ENCODE peak calls at places on chromosomes 6 and 20, in seven cellular contexts. H is suprapubic skin; V is lower lobe of right lung; G is BJ; M is CD4-positive, alpha-beta memory T cell; I is effector memory CD4-positive, alpha-beta T cell; D is breast epithelium. T is an unnamed sample.
A peak's percentile ranks its signal among the peaks of the same experiment; 100 is the strongest.

GRCh38 chr6:7088076-7088742 is 19.6 kb upstream of the RREB1 start:
- DNase-seq in H (no peak), M (no peak), I (no peak), D (no peak), G (no peak), V (no peak), T (peak; percentile 18)

GRCh38 chr6:105318660-105319059 is 84.2 kb downstream of the PREP start:
- DNase-seq in V (no peak), G (no peak), D (no peak), M (no peak), I (no peak), H (no peak), T (no peak)

GRCh38 chr6:106546322-106547052 is 82.8 kb downstream of the RTN4IP1 start:
- DNase-seq in D (no peak), H (no peak), G (no peak), V (no peak), M (no peak), I (no peak), T (no peak)

GRCh38 chr20:12570371-12570770 is 438.4 kb upstream of the SPTLC3 start:
- DNase-seq in H (no peak), G (no peak), M (no peak), I (no peak), V (no peak), D (no peak), T (peak; percentile 3)

GRCh38 chr6:26271640-26272090 is 93.3 kb upstream of the BTN3A2 start:
- DNase-seq in I (no peak), V (no peak), G (no peak), H (no peak), M (no peak), D (no peak), T (no peak)

GRCh38 chr6:73710470-73710869 is 14.5 kb downstream of the CD109 start:
- DNase-seq in I (no peak), G (no peak), V (no peak), D (no peak), H (no peak), M (no peak), T (no peak)

GRCh38 chr6:45923831-45924391 is 91.7 kb downstream of the CLIC5 start:
- DNase-seq in G (no peak), I (no peak), M (no peak), D (no peak), H (no peak), V (no peak), T (no peak)

GRCh38 chr6:9576521-9576920 is 838.4 kb downstream of the TFAP2A start:
- DNase-seq in V (no peak), I (no peak), D (no peak), H (no peak), M (no peak), G (no peak), T (no peak)

GRCh38 chr6:135217663-135218062 is 36.6 kb downstream of the MYB start:
- DNase-seq in H (no peak), G (no peak), D (no peak), I (no peak), M (no peak), V (no peak), T (no peak)

GRCh38 chr20:53857723-53858236 is 212.6 kb downstream of the BCAS1 start:
- DNase-seq in V (no peak), G (no peak), D (no peak), M (no peak), I (no peak), H (no peak), T (peak; percentile 79)

GRCh38 chr6:85637579-85637978 is 5.1 kb downstream of the SYNCRIP start:
- DNase-seq in V (no peak), M (no peak), I (no peak), D (no peak), H (no peak), G (no peak), T (no peak)

GRCh38 chr6:136012198-136012884 is 160.8 kb downstream of the PDE7B start:
- DNase-seq in V (no peak), M (no peak), H (no peak), G (no peak), I (no peak), D (no peak), T (no peak)

GRCh38 chr6:3176562-3177355 is 19.4 kb upstream of the TUBB2A start:
- DNase-seq in G (no peak), I (no peak), D (no peak), M (peak; percentile 66), H (no peak), V (no peak), T (no peak)

GRCh38 chr6:163722293-163722692 is 307.8 kb downstream of the QKI start:
- DNase-seq in G (no peak), D (no peak), H (peak; percentile 40), M (no peak), V (no peak), I (no peak), T (no peak)

GRCh38 chr20:3692706-3693294 is 11.0 kb upstream of the ADAM33 start:
- DNase-seq in G (no peak), V (no peak), I (no peak), M (no peak), D (no peak), H (no peak), T (no peak)

GRCh38 chr20:48478370-48478769 is 349.4 kb downstream of the PREX1 start:
- DNase-seq in I (no peak), D (no peak), H (no peak), G (no peak), M (no peak), V (no peak), T (no peak)

GRCh38 chr6:46098678-46099077 is 31.1 kb upstream of the ENPP4 start:
- DNase-seq in V (peak; percentile 55), D (peak; percentile 67), I (no peak), H (peak; percentile 79), M (no peak), G (no peak), T (peak; percentile 60)

GRCh38 chr20:50642288-50642803 is 49.0 kb downstream of the RIPOR3 start:
- DNase-seq in V (no peak), D (no peak), H (no peak), G (no peak), M (no peak), I (no peak), T (no peak)

GRCh38 chr6:136553166-136553787 is 3.1 kb upstream of the MAP7 start:
- DNase-seq in V (no peak), I (no peak), H (no peak), M (no peak), D (no peak), G (no peak), T (peak; percentile 88)

DNA sequence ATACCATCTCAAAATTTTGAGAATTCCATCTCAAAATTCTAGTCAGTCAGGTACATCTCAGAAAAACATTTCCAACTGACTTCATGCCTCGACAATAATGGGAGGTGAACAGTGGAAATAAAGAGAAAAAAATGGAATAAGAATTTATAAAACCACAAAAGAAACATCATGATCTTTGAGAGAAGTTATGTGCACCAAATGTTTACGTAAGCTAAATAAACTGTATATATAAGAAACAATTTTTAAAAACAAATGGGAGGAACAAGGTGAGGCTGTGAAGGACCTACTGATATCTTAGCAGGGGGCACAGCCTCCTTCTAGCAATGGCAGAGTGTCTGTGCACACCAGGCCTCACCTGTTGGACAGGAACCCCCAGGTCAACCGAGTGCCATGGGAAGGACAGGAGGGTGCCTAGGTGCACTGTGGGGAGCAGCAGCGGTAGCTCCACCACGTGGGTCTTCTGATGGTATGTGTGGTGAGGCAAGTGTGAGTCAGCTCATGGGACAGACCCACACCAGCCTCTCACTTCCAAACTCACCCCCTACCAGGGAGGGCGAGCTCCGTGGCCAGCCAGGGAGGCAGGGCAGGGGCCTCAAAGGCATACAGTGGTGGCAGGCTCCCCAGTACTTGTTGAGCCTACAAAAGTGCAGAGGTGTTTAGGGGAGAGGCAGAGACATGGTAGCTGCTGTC is 23.2 kb downstream of the DIDO1 start:
- DNase-seq in H (no peak), V (peak; percentile 2), I (no peak), M (no peak), D (no peak), G (no peak), T (no peak)
- H3K36me3 ChIP-seq in H (peaks cover 66% of the 10 kb centered on the region), V (peaks cover 74% of the 10 kb centered on the region), I (peaks cover 55% of the 10 kb centered on the region), M (peaks cover 53% of the 10 kb centered on the region), D (peaks cover 19% of the 10 kb centered on the region), G (peaks cover 32% of the 10 kb centered on the region), T (peaks cover 29% of the 10 kb centered on the region)

GRCh38 chr6:30394139-30394538 is 49.2 kb downstream of the RPP21 start:
- DNase-seq in M (no peak), V (no peak), G (no peak), H (no peak), D (no peak), I (no peak), T (peak; percentile 84)
- H3K27me3 ChIP-seq in M (no peaks in the 10 kb centered on the region), V (peaks cover 34% of the 10 kb centered on the region), G (peaks cover 16% of the 10 kb centered on the region), H (peaks cover 58% of the 10 kb centered on the region), D (peaks cover 29% of the 10 kb centered on the region), I (peaks cover 14% of the 10 kb centered on the region), T (peaks cover 9% of the 10 kb centered on the region)

GRCh38 chr20:34940126-34940525 is 15.5 kb downstream of the GSS start:
- DNase-seq in H (no peak), I (no peak), V (no peak), M (no peak), G (no peak), D (no peak), T (no peak)

GRCh38 chr20:34942301-34942700 is 13.3 kb downstream of the GSS start:
- DNase-seq in G (no peak), D (no peak), V (no peak), I (no peak), H (no peak), M (no peak), T (no peak)

GRCh38 chr20:34938466-34939163 is 17.0 kb downstream of the GSS start:
- DNase-seq in V (peak; percentile 74), I (no peak), M (no peak), G (no peak), H (no peak), D (no peak), T (peak; percentile 80)

GRCh38 chr20:34943808-34944568 is 11.6 kb downstream of the GSS start:
- DNase-seq in G (no peak), H (no peak), I (no peak), D (no peak), M (no peak), V (no peak), T (no peak)

GRCh38 chr20:34941224-34941623 is 14.4 kb downstream of the GSS start:
- DNase-seq in V (no peak), I (no peak), M (no peak), G (no peak), D (no peak), H (no peak), T (no peak)
- H3K36me3 ChIP-seq in V (peaks cover 39% of the 10 kb centered on the region), I (peaks cover 43% of the 10 kb centered on the region), M (peaks cover 34% of the 10 kb centered on the region), G (peaks cover 14% of the 10 kb centered on the region), D (no peaks in the 10 kb centered on the region), H (peaks cover 53% of the 10 kb centered on the region), T (peaks cover 15% of the 10 kb centered on the region)

DNA sequence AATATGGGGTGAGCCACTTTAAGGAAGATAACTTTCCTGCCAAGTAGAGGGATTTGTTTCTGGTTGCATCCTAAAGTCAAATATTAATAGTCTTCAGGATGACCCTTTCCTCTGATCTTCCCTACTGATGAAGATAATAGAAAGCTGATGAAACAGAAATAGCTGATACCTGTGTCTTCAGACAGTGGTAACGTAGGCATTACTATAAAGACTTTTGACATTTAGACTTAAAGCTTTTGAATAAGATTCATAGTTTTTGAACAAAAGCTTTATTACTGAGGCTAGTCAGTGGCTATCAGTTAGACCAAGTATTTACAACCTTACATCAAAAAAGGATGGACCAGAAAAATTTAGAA is 1.4 kb downstream of the NEDD9 start:
- DNase-seq in M (no peak), I (no peak), H (no peak), G (no peak), V (no peak), D (no peak), T (no peak)
- H3K27me3 ChIP-seq in M (no peaks in the 10 kb centered on the region), I (no peaks in the 10 kb centered on the region), H (no peaks in the 10 kb centered on the region), G (no peaks in the 10 kb centered on the region), V (no peaks in the 10 kb centered on the region), D (no peaks in the 10 kb centered on the region), T (no peaks in the 10 kb centered on the region)